ENCODE peak calls at places on chromosomes 4 and X, in nine cellular contexts. One of them, this sample, is unnamed.

GRCh38 chrX:154541896-154542722 is 4.5 kb downstream of the G6PD start:
- DNase-seq in neural crest cell: no peak
- DNase-seq in NAMALWA: no peak
- DNase-seq in stimulated activated CD4-positive, alpha-beta T cell treated with anti-CD3 and anti-CD28 coated beads, Interleukin-4, amount 100 ng/mL, for 24 hours: peak
- DNase-seq in T-helper 1 cell: no peak
- DNase-seq in stimulated activated effector memory CD8-positive, alpha-beta T cell treated with anti-CD3 and anti-CD28 coated beads, Interleukin-12 subunit alpha, Interleukin-12 subunit beta, amount 100 ng/mL, for 72 hours: peak
- DNase-seq in thyroid gland: peak
- DNase-seq in epithelial cell of esophagus: peak
- DNase-seq in activated CD4-positive, alpha-beta T cell treated with anti-CD3 and anti-CD28 coated beads for 24 hours: no peak
- DNase-seq in this sample: no peak

GRCh38 chrX:139191746-139192385 is 338.7 kb upstream of the F9 start:
- DNase-seq in T-helper 1 cell: no peak
- DNase-seq in NAMALWA: no peak
- DNase-seq in stimulated activated CD4-positive, alpha-beta T cell treated with anti-CD3 and anti-CD28 coated beads, Interleukin-4, amount 100 ng/mL, for 24 hours: no peak
- DNase-seq in stimulated activated effector memory CD8-positive, alpha-beta T cell treated with anti-CD3 and anti-CD28 coated beads, Interleukin-12 subunit alpha, Interleukin-12 subunit beta, amount 100 ng/mL, for 72 hours: no peak
- DNase-seq in activated CD4-positive, alpha-beta T cell treated with anti-CD3 and anti-CD28 coated beads for 24 hours: no peak
- DNase-seq in thyroid gland: no peak
- DNase-seq in epithelial cell of esophagus: no peak
- DNase-seq in neural crest cell: no peak
- DNase-seq in this sample: no peak

GRCh38 chr4:128244379-128244778 is 43.2 kb downstream of the PGRMC2 start:
- DNase-seq in thyroid gland: no peak
- DNase-seq in epithelial cell of esophagus: peak
- DNase-seq in NAMALWA: no peak
- DNase-seq in T-helper 1 cell: no peak
- DNase-seq in activated CD4-positive, alpha-beta T cell treated with anti-CD3 and anti-CD28 coated beads for 24 hours: no peak
- DNase-seq in stimulated activated effector memory CD8-positive, alpha-beta T cell treated with anti-CD3 and anti-CD28 coated beads, Interleukin-12 subunit alpha, Interleukin-12 subunit beta, amount 100 ng/mL, for 72 hours: no peak
- DNase-seq in neural crest cell: no peak
- DNase-seq in stimulated activated CD4-positive, alpha-beta T cell treated with anti-CD3 and anti-CD28 coated beads, Interleukin-4, amount 100 ng/mL, for 24 hours: no peak
- DNase-seq in this sample: no peak

GRCh38 chr4:141768954-141769353 is 132.6 kb downstream of the IL15 start:
- DNase-seq in thyroid gland: no peak
- DNase-seq in stimulated activated effector memory CD8-positive, alpha-beta T cell treated with anti-CD3 and anti-CD28 coated beads, Interleukin-12 subunit alpha, Interleukin-12 subunit beta, amount 100 ng/mL, for 72 hours: no peak
- DNase-seq in neural crest cell: no peak
- DNase-seq in T-helper 1 cell: no peak
- DNase-seq in activated CD4-positive, alpha-beta T cell treated with anti-CD3 and anti-CD28 coated beads for 24 hours: no peak
- DNase-seq in stimulated activated CD4-positive, alpha-beta T cell treated with anti-CD3 and anti-CD28 coated beads, Interleukin-4, amount 100 ng/mL, for 24 hours: no peak
- DNase-seq in epithelial cell of esophagus: peak
- DNase-seq in NAMALWA: no peak
- DNase-seq in this sample: no peak

GRCh38 chrX:148930330-148930729 is 429.9 kb downstream of the AFF2 start:
- DNase-seq in activated CD4-positive, alpha-beta T cell treated with anti-CD3 and anti-CD28 coated beads for 24 hours: no peak
- DNase-seq in stimulated activated effector memory CD8-positive, alpha-beta T cell treated with anti-CD3 and anti-CD28 coated beads, Interleukin-12 subunit alpha, Interleukin-12 subunit beta, amount 100 ng/mL, for 72 hours: no peak
- DNase-seq in NAMALWA: no peak
- DNase-seq in T-helper 1 cell: no peak
- DNase-seq in neural crest cell: no peak
- DNase-seq in epithelial cell of esophagus: peak
- DNase-seq in stimulated activated CD4-positive, alpha-beta T cell treated with anti-CD3 and anti-CD28 coated beads, Interleukin-4, amount 100 ng/mL, for 24 hours: no peak
- DNase-seq in thyroid gland: no peak
- DNase-seq in this sample: no peak

GRCh38 chr4:90495936-90496335 is 368.7 kb downstream of the CCSER1 start:
- DNase-seq in thyroid gland: no peak
- DNase-seq in T-helper 1 cell: no peak
- DNase-seq in stimulated activated CD4-positive, alpha-beta T cell treated with anti-CD3 and anti-CD28 coated beads, Interleukin-4, amount 100 ng/mL, for 24 hours: no peak
- DNase-seq in neural crest cell: no peak
- DNase-seq in NAMALWA: no peak
- DNase-seq in epithelial cell of esophagus: no peak
- DNase-seq in stimulated activated effector memory CD8-positive, alpha-beta T cell treated with anti-CD3 and anti-CD28 coated beads, Interleukin-12 subunit alpha, Interleukin-12 subunit beta, amount 100 ng/mL, for 72 hours: no peak
- DNase-seq in activated CD4-positive, alpha-beta T cell treated with anti-CD3 and anti-CD28 coated beads for 24 hours: no peak
- DNase-seq in this sample: no peak

GRCh38 chr4:127162741-127163140 is 470.0 kb upstream of the INTU start:
- DNase-seq in thyroid gland: peak
- DNase-seq in T-helper 1 cell: no peak
- DNase-seq in activated CD4-positive, alpha-beta T cell treated with anti-CD3 and anti-CD28 coated beads for 24 hours: no peak
- DNase-seq in epithelial cell of esophagus: peak
- DNase-seq in stimulated activated effector memory CD8-positive, alpha-beta T cell treated with anti-CD3 and anti-CD28 coated beads, Interleukin-12 subunit alpha, Interleukin-12 subunit beta, amount 100 ng/mL, for 72 hours: no peak
- DNase-seq in NAMALWA: no peak
- DNase-seq in neural crest cell: no peak
- DNase-seq in stimulated activated CD4-positive, alpha-beta T cell treated with anti-CD3 and anti-CD28 coated beads, Interleukin-4, amount 100 ng/mL, for 24 hours: no peak
- DNase-seq in this sample: no peak

GRCh38 chr4:169446824-169447223 is 165.6 kb downstream of the NEK1 start:
- DNase-seq in stimulated activated effector memory CD8-positive, alpha-beta T cell treated with anti-CD3 and anti-CD28 coated beads, Interleukin-12 subunit alpha, Interleukin-12 subunit beta, amount 100 ng/mL, for 72 hours: no peak
- DNase-seq in activated CD4-positive, alpha-beta T cell treated with anti-CD3 and anti-CD28 coated beads for 24 hours: no peak
- DNase-seq in NAMALWA: no peak
- DNase-seq in thyroid gland: no peak
- DNase-seq in epithelial cell of esophagus: no peak
- DNase-seq in neural crest cell: no peak
- DNase-seq in T-helper 1 cell: no peak
- DNase-seq in stimulated activated CD4-positive, alpha-beta T cell treated with anti-CD3 and anti-CD28 coated beads, Interleukin-4, amount 100 ng/mL, for 24 hours: no peak
- DNase-seq in this sample: no peak

GRCh38 chr4:82678046-82678445 is 116.3 kb upstream of the TMEM150C start:
- DNase-seq in neural crest cell: no peak
- DNase-seq in epithelial cell of esophagus: peak
- DNase-seq in thyroid gland: no peak
- DNase-seq in stimulated activated CD4-positive, alpha-beta T cell treated with anti-CD3 and anti-CD28 coated beads, Interleukin-4, amount 100 ng/mL, for 24 hours: no peak
- DNase-seq in stimulated activated effector memory CD8-positive, alpha-beta T cell treated with anti-CD3 and anti-CD28 coated beads, Interleukin-12 subunit alpha, Interleukin-12 subunit beta, amount 100 ng/mL, for 72 hours: no peak
- DNase-seq in NAMALWA: no peak
- DNase-seq in activated CD4-positive, alpha-beta T cell treated with anti-CD3 and anti-CD28 coated beads for 24 hours: no peak
- DNase-seq in T-helper 1 cell: no peak
- DNase-seq in this sample: no peak

GRCh38 chrX:12949205-12949926 is 25.5 kb upstream of the TMSB4X start:
- DNase-seq in stimulated activated CD4-positive, alpha-beta T cell treated with anti-CD3 and anti-CD28 coated beads, Interleukin-4, amount 100 ng/mL, for 24 hours: no peak
- DNase-seq in T-helper 1 cell: no peak
- DNase-seq in stimulated activated effector memory CD8-positive, alpha-beta T cell treated with anti-CD3 and anti-CD28 coated beads, Interleukin-12 subunit alpha, Interleukin-12 subunit beta, amount 100 ng/mL, for 72 hours: no peak
- DNase-seq in epithelial cell of esophagus: no peak
- DNase-seq in neural crest cell: no peak
- DNase-seq in activated CD4-positive, alpha-beta T cell treated with anti-CD3 and anti-CD28 coated beads for 24 hours: no peak
- DNase-seq in NAMALWA: peak
- DNase-seq in thyroid gland: no peak
- DNase-seq in this sample: no peak

GRCh38 chr4:22485751-22486150 is 30.1 kb downstream of the ADGRA3 start:
- DNase-seq in epithelial cell of esophagus: peak
- DNase-seq in stimulated activated CD4-positive, alpha-beta T cell treated with anti-CD3 and anti-CD28 coated beads, Interleukin-4, amount 100 ng/mL, for 24 hours: no peak
- DNase-seq in thyroid gland: no peak
- DNase-seq in T-helper 1 cell: no peak
- DNase-seq in NAMALWA: no peak
- DNase-seq in neural crest cell: no peak
- DNase-seq in stimulated activated effector memory CD8-positive, alpha-beta T cell treated with anti-CD3 and anti-CD28 coated beads, Interleukin-12 subunit alpha, Interleukin-12 subunit beta, amount 100 ng/mL, for 72 hours: no peak
- DNase-seq in activated CD4-positive, alpha-beta T cell treated with anti-CD3 and anti-CD28 coated beads for 24 hours: no peak
- DNase-seq in this sample: no peak

GRCh38 chr4:99134586-99134985 is 9.5 kb downstream of the ADH4 start:
- DNase-seq in thyroid gland: no peak
- DNase-seq in epithelial cell of esophagus: no peak
- DNase-seq in NAMALWA: no peak
- DNase-seq in stimulated activated CD4-positive, alpha-beta T cell treated with anti-CD3 and anti-CD28 coated beads, Interleukin-4, amount 100 ng/mL, for 24 hours: no peak
- DNase-seq in stimulated activated effector memory CD8-positive, alpha-beta T cell treated with anti-CD3 and anti-CD28 coated beads, Interleukin-12 subunit alpha, Interleukin-12 subunit beta, amount 100 ng/mL, for 72 hours: no peak
- DNase-seq in neural crest cell: no peak
- DNase-seq in activated CD4-positive, alpha-beta T cell treated with anti-CD3 and anti-CD28 coated beads for 24 hours: no peak
- DNase-seq in T-helper 1 cell: no peak
- DNase-seq in this sample: no peak

GRCh38 chrX:15761564-15762191 is 23.6 kb downstream of the CA5B start:
- DNase-seq in stimulated activated effector memory CD8-positive, alpha-beta T cell treated with anti-CD3 and anti-CD28 coated beads, Interleukin-12 subunit alpha, Interleukin-12 subunit beta, amount 100 ng/mL, for 72 hours: no peak
- DNase-seq in activated CD4-positive, alpha-beta T cell treated with anti-CD3 and anti-CD28 coated beads for 24 hours: no peak
- DNase-seq in T-helper 1 cell: no peak
- DNase-seq in thyroid gland: no peak
- DNase-seq in NAMALWA: peak
- DNase-seq in stimulated activated CD4-positive, alpha-beta T cell treated with anti-CD3 and anti-CD28 coated beads, Interleukin-4, amount 100 ng/mL, for 24 hours: peak
- DNase-seq in neural crest cell: peak
- DNase-seq in epithelial cell of esophagus: peak
- DNase-seq in this sample: no peak

GRCh38 chr4:177127658-177128057 is 182.0 kb upstream of the NEIL3 start:
- DNase-seq in stimulated activated effector memory CD8-positive, alpha-beta T cell treated with anti-CD3 and anti-CD28 coated beads, Interleukin-12 subunit alpha, Interleukin-12 subunit beta, amount 100 ng/mL, for 72 hours: no peak
- DNase-seq in activated CD4-positive, alpha-beta T cell treated with anti-CD3 and anti-CD28 coated beads for 24 hours: no peak
- DNase-seq in epithelial cell of esophagus: peak
- DNase-seq in T-helper 1 cell: no peak
- DNase-seq in NAMALWA: no peak
- DNase-seq in neural crest cell: no peak
- DNase-seq in stimulated activated CD4-positive, alpha-beta T cell treated with anti-CD3 and anti-CD28 coated beads, Interleukin-4, amount 100 ng/mL, for 24 hours: no peak
- DNase-seq in thyroid gland: no peak
- DNase-seq in this sample: no peak

GRCh38 chr4:146577111-146577510 is 55.4 kb upstream of the SLC10A7 start:
- DNase-seq in thyroid gland: no peak
- DNase-seq in epithelial cell of esophagus: no peak
- DNase-seq in T-helper 1 cell: no peak
- DNase-seq in activated CD4-positive, alpha-beta T cell treated with anti-CD3 and anti-CD28 coated beads for 24 hours: no peak
- DNase-seq in NAMALWA: no peak
- DNase-seq in neural crest cell: no peak
- DNase-seq in stimulated activated effector memory CD8-positive, alpha-beta T cell treated with anti-CD3 and anti-CD28 coated beads, Interleukin-12 subunit alpha, Interleukin-12 subunit beta, amount 100 ng/mL, for 72 hours: no peak
- DNase-seq in stimulated activated CD4-positive, alpha-beta T cell treated with anti-CD3 and anti-CD28 coated beads, Interleukin-4, amount 100 ng/mL, for 24 hours: no peak
- DNase-seq in this sample: no peak

GRCh38 chrX:121122332-121122731 is 74.9 kb downstream of the GLUD2 start:
- DNase-seq in T-helper 1 cell: no peak
- DNase-seq in NAMALWA: no peak
- DNase-seq in activated CD4-positive, alpha-beta T cell treated with anti-CD3 and anti-CD28 coated beads for 24 hours: no peak
- DNase-seq in neural crest cell: no peak
- DNase-seq in thyroid gland: no peak
- DNase-seq in stimulated activated CD4-positive, alpha-beta T cell treated with anti-CD3 and anti-CD28 coated beads, Interleukin-4, amount 100 ng/mL, for 24 hours: no peak
- DNase-seq in stimulated activated effector memory CD8-positive, alpha-beta T cell treated with anti-CD3 and anti-CD28 coated beads, Interleukin-12 subunit alpha, Interleukin-12 subunit beta, amount 100 ng/mL, for 72 hours: no peak
- DNase-seq in epithelial cell of esophagus: no peak
- DNase-seq in this sample: no peak

GRCh38 chr4:141207971-141208370 is 12.7 kb upstream of the ZNF330 start:
- DNase-seq in NAMALWA: no peak
- DNase-seq in neural crest cell: no peak
- DNase-seq in stimulated activated effector memory CD8-positive, alpha-beta T cell treated with anti-CD3 and anti-CD28 coated beads, Interleukin-12 subunit alpha, Interleukin-12 subunit beta, amount 100 ng/mL, for 72 hours: no peak
- DNase-seq in epithelial cell of esophagus: no peak
- DNase-seq in stimulated activated CD4-positive, alpha-beta T cell treated with anti-CD3 and anti-CD28 coated beads, Interleukin-4, amount 100 ng/mL, for 24 hours: no peak
- DNase-seq in T-helper 1 cell: no peak
- DNase-seq in thyroid gland: no peak
- DNase-seq in activated CD4-positive, alpha-beta T cell treated with anti-CD3 and anti-CD28 coated beads for 24 hours: no peak
- DNase-seq in this sample: no peak

GRCh38 chr4:124167602-124168001 is 544.9 kb downstream of the ANKRD50 start:
- DNase-seq in activated CD4-positive, alpha-beta T cell treated with anti-CD3 and anti-CD28 coated beads for 24 hours: no peak
- DNase-seq in thyroid gland: no peak
- DNase-seq in stimulated activated CD4-positive, alpha-beta T cell treated with anti-CD3 and anti-CD28 coated beads, Interleukin-4, amount 100 ng/mL, for 24 hours: no peak
- DNase-seq in stimulated activated effector memory CD8-positive, alpha-beta T cell treated with anti-CD3 and anti-CD28 coated beads, Interleukin-12 subunit alpha, Interleukin-12 subunit beta, amount 100 ng/mL, for 72 hours: no peak
- DNase-seq in epithelial cell of esophagus: peak
- DNase-seq in NAMALWA: no peak
- DNase-seq in neural crest cell: no peak
- DNase-seq in T-helper 1 cell: no peak
- DNase-seq in this sample: no peak

GRCh38 chr4:124262211-124263179 is 450.0 kb downstream of the ANKRD50 start:
- DNase-seq in thyroid gland: peak
- DNase-seq in epithelial cell of esophagus: peak
- DNase-seq in stimulated activated CD4-positive, alpha-beta T cell treated with anti-CD3 and anti-CD28 coated beads, Interleukin-4, amount 100 ng/mL, for 24 hours: peak
- DNase-seq in T-helper 1 cell: no peak
- DNase-seq in stimulated activated effector memory CD8-positive, alpha-beta T cell treated with anti-CD3 and anti-CD28 coated beads, Interleukin-12 subunit alpha, Interleukin-12 subunit beta, amount 100 ng/mL, for 72 hours: no peak
- DNase-seq in neural crest cell: peak
- DNase-seq in activated CD4-positive, alpha-beta T cell treated with anti-CD3 and anti-CD28 coated beads for 24 hours: peak
- DNase-seq in NAMALWA: peak
- DNase-seq in this sample: peak

GRCh38 chr4:169757575-169758184 is at the start of gene HPF1:
- DNase-seq in neural crest cell: peak
- DNase-seq in thyroid gland: peak
- DNase-seq in stimulated activated effector memory CD8-positive, alpha-beta T cell treated with anti-CD3 and anti-CD28 coated beads, Interleukin-12 subunit alpha, Interleukin-12 subunit beta, amount 100 ng/mL, for 72 hours: peak
- DNase-seq in NAMALWA: peak
- DNase-seq in stimulated activated CD4-positive, alpha-beta T cell treated with anti-CD3 and anti-CD28 coated beads, Interleukin-4, amount 100 ng/mL, for 24 hours: peak
- DNase-seq in activated CD4-positive, alpha-beta T cell treated with anti-CD3 and anti-CD28 coated beads for 24 hours: peak
- DNase-seq in T-helper 1 cell: peak
- DNase-seq in epithelial cell of esophagus: peak
- DNase-seq in this sample: peak

GRCh38 chr4:122827899-122828601 is 1.4 kb downstream of the FGF2 start:
- DNase-seq in activated CD4-positive, alpha-beta T cell treated with anti-CD3 and anti-CD28 coated beads for 24 hours: peak
- DNase-seq in epithelial cell of esophagus: peak
- DNase-seq in thyroid gland: peak
- DNase-seq in T-helper 1 cell: no peak
- DNase-seq in neural crest cell: no peak
- DNase-seq in stimulated activated effector memory CD8-positive, alpha-beta T cell treated with anti-CD3 and anti-CD28 coated beads, Interleukin-12 subunit alpha, Interleukin-12 subunit beta, amount 100 ng/mL, for 72 hours: no peak
- DNase-seq in NAMALWA: no peak
- DNase-seq in stimulated activated CD4-positive, alpha-beta T cell treated with anti-CD3 and anti-CD28 coated beads, Interleukin-4, amount 100 ng/mL, for 24 hours: peak
- DNase-seq in this sample: no peak

GRCh38 chr4:139576219-139576618 is 20.2 kb upstream of the SETD7 start:
- DNase-seq in stimulated activated CD4-positive, alpha-beta T cell treated with anti-CD3 and anti-CD28 coated beads, Interleukin-4, amount 100 ng/mL, for 24 hours: no peak
- DNase-seq in stimulated activated effector memory CD8-positive, alpha-beta T cell treated with anti-CD3 and anti-CD28 coated beads, Interleukin-12 subunit alpha, Interleukin-12 subunit beta, amount 100 ng/mL, for 72 hours: no peak
- DNase-seq in thyroid gland: no peak
- DNase-seq in activated CD4-positive, alpha-beta T cell treated with anti-CD3 and anti-CD28 coated beads for 24 hours: no peak
- DNase-seq in epithelial cell of esophagus: no peak
- DNase-seq in T-helper 1 cell: no peak
- DNase-seq in neural crest cell: no peak
- DNase-seq in NAMALWA: no peak
- DNase-seq in this sample: no peak

GRCh38 chr4:87732033-87732770 is 67.2 kb upstream of the IBSP start:
- DNase-seq in stimulated activated effector memory CD8-positive, alpha-beta T cell treated with anti-CD3 and anti-CD28 coated beads, Interleukin-12 subunit alpha, Interleukin-12 subunit beta, amount 100 ng/mL, for 72 hours: no peak
- DNase-seq in activated CD4-positive, alpha-beta T cell treated with anti-CD3 and anti-CD28 coated beads for 24 hours: no peak
- DNase-seq in NAMALWA: no peak
- DNase-seq in stimulated activated CD4-positive, alpha-beta T cell treated with anti-CD3 and anti-CD28 coated beads, Interleukin-4, amount 100 ng/mL, for 24 hours: no peak
- DNase-seq in neural crest cell: no peak
- DNase-seq in epithelial cell of esophagus: peak
- DNase-seq in T-helper 1 cell: no peak
- DNase-seq in thyroid gland: no peak
- DNase-seq in this sample: no peak

GRCh38 chrX:103098488-103098887 is 5.5 kb upstream of the NXF3 start:
- DNase-seq in T-helper 1 cell: no peak
- DNase-seq in neural crest cell: no peak
- DNase-seq in activated CD4-positive, alpha-beta T cell treated with anti-CD3 and anti-CD28 coated beads for 24 hours: no peak
- DNase-seq in stimulated activated effector memory CD8-positive, alpha-beta T cell treated with anti-CD3 and anti-CD28 coated beads, Interleukin-12 subunit alpha, Interleukin-12 subunit beta, amount 100 ng/mL, for 72 hours: no peak
- DNase-seq in epithelial cell of esophagus: no peak
- DNase-seq in thyroid gland: no peak
- DNase-seq in stimulated activated CD4-positive, alpha-beta T cell treated with anti-CD3 and anti-CD28 coated beads, Interleukin-4, amount 100 ng/mL, for 24 hours: no peak
- DNase-seq in NAMALWA: no peak
- DNase-seq in this sample: no peak

GRCh38 chrX:150482537-150483217 is 85.7 kb upstream of the MTM1 start:
- DNase-seq in epithelial cell of esophagus: peak
- DNase-seq in activated CD4-positive, alpha-beta T cell treated with anti-CD3 and anti-CD28 coated beads for 24 hours: peak
- DNase-seq in neural crest cell: no peak
- DNase-seq in thyroid gland: no peak
- DNase-seq in stimulated activated CD4-positive, alpha-beta T cell treated with anti-CD3 and anti-CD28 coated beads, Interleukin-4, amount 100 ng/mL, for 24 hours: peak
- DNase-seq in T-helper 1 cell: no peak
- DNase-seq in NAMALWA: no peak
- DNase-seq in stimulated activated effector memory CD8-positive, alpha-beta T cell treated with anti-CD3 and anti-CD28 coated beads, Interleukin-12 subunit alpha, Interleukin-12 subunit beta, amount 100 ng/mL, for 72 hours: no peak
- DNase-seq in this sample: no peak

GRCh38 chrX:152912121-152912520 is 14.3 kb downstream of the ZNF185 start:
- DNase-seq in thyroid gland: no peak
- DNase-seq in NAMALWA: peak
- DNase-seq in epithelial cell of esophagus: no peak
- DNase-seq in T-helper 1 cell: no peak
- DNase-seq in stimulated activated effector memory CD8-positive, alpha-beta T cell treated with anti-CD3 and anti-CD28 coated beads, Interleukin-12 subunit alpha, Interleukin-12 subunit beta, amount 100 ng/mL, for 72 hours: no peak
- DNase-seq in stimulated activated CD4-positive, alpha-beta T cell treated with anti-CD3 and anti-CD28 coated beads, Interleukin-4, amount 100 ng/mL, for 24 hours: no peak
- DNase-seq in activated CD4-positive, alpha-beta T cell treated with anti-CD3 and anti-CD28 coated beads for 24 hours: no peak
- DNase-seq in neural crest cell: no peak
- DNase-seq in this sample: no peak

GRCh38 chr4:99578679-99579078 is 4.1 kb downstream of the MTTP start:
- DNase-seq in epithelial cell of esophagus: no peak
- DNase-seq in thyroid gland: no peak
- DNase-seq in stimulated activated CD4-positive, alpha-beta T cell treated with anti-CD3 and anti-CD28 coated beads, Interleukin-4, amount 100 ng/mL, for 24 hours: no peak
- DNase-seq in T-helper 1 cell: no peak
- DNase-seq in NAMALWA: no peak
- DNase-seq in neural crest cell: no peak
- DNase-seq in activated CD4-positive, alpha-beta T cell treated with anti-CD3 and anti-CD28 coated beads for 24 hours: no peak
- DNase-seq in stimulated activated effector memory CD8-positive, alpha-beta T cell treated with anti-CD3 and anti-CD28 coated beads, Interleukin-12 subunit alpha, Interleukin-12 subunit beta, amount 100 ng/mL, for 72 hours: no peak
- DNase-seq in this sample: no peak

GRCh38 chrX:150303386-150304097 is 59.6 kb upstream of the MAMLD1 start:
- DNase-seq in epithelial cell of esophagus: no peak
- DNase-seq in NAMALWA: no peak
- DNase-seq in neural crest cell: no peak
- DNase-seq in stimulated activated CD4-positive, alpha-beta T cell treated with anti-CD3 and anti-CD28 coated beads, Interleukin-4, amount 100 ng/mL, for 24 hours: no peak
- DNase-seq in stimulated activated effector memory CD8-positive, alpha-beta T cell treated with anti-CD3 and anti-CD28 coated beads, Interleukin-12 subunit alpha, Interleukin-12 subunit beta, amount 100 ng/mL, for 72 hours: no peak
- DNase-seq in T-helper 1 cell: no peak
- DNase-seq in thyroid gland: no peak
- DNase-seq in activated CD4-positive, alpha-beta T cell treated with anti-CD3 and anti-CD28 coated beads for 24 hours: no peak
- DNase-seq in this sample: no peak

GRCh38 chrX:56969559-56969958 is 25.8 kb downstream of the SPIN3 start:
- DNase-seq in NAMALWA: no peak
- DNase-seq in activated CD4-positive, alpha-beta T cell treated with anti-CD3 and anti-CD28 coated beads for 24 hours: no peak
- DNase-seq in thyroid gland: no peak
- DNase-seq in epithelial cell of esophagus: peak
- DNase-seq in neural crest cell: no peak
- DNase-seq in T-helper 1 cell: no peak
- DNase-seq in stimulated activated effector memory CD8-positive, alpha-beta T cell treated with anti-CD3 and anti-CD28 coated beads, Interleukin-12 subunit alpha, Interleukin-12 subunit beta, amount 100 ng/mL, for 72 hours: no peak
- DNase-seq in stimulated activated CD4-positive, alpha-beta T cell treated with anti-CD3 and anti-CD28 coated beads, Interleukin-4, amount 100 ng/mL, for 24 hours: no peak
- DNase-seq in this sample: no peak

GRCh38 chrX:10327651-10328050 is 170.9 kb downstream of the CLCN4 start:
- DNase-seq in thyroid gland: no peak
- DNase-seq in NAMALWA: no peak
- DNase-seq in epithelial cell of esophagus: no peak
- DNase-seq in T-helper 1 cell: no peak
- DNase-seq in activated CD4-positive, alpha-beta T cell treated with anti-CD3 and anti-CD28 coated beads for 24 hours: no peak
- DNase-seq in neural crest cell: no peak
- DNase-seq in stimulated activated CD4-positive, alpha-beta T cell treated with anti-CD3 and anti-CD28 coated beads, Interleukin-4, amount 100 ng/mL, for 24 hours: no peak
- DNase-seq in stimulated activated effector memory CD8-positive, alpha-beta T cell treated with anti-CD3 and anti-CD28 coated beads, Interleukin-12 subunit alpha, Interleukin-12 subunit beta, amount 100 ng/mL, for 72 hours: no peak
- DNase-seq in this sample: no peak

GRCh38 chr4:189177130-189177529 is 763.5 kb upstream of the FRG1 start:
- DNase-seq in thyroid gland: no peak
- DNase-seq in neural crest cell: no peak
- DNase-seq in stimulated activated effector memory CD8-positive, alpha-beta T cell treated with anti-CD3 and anti-CD28 coated beads, Interleukin-12 subunit alpha, Interleukin-12 subunit beta, amount 100 ng/mL, for 72 hours: no peak
- DNase-seq in epithelial cell of esophagus: peak
- DNase-seq in activated CD4-positive, alpha-beta T cell treated with anti-CD3 and anti-CD28 coated beads for 24 hours: no peak
- DNase-seq in NAMALWA: no peak
- DNase-seq in T-helper 1 cell: no peak
- DNase-seq in stimulated activated CD4-positive, alpha-beta T cell treated with anti-CD3 and anti-CD28 coated beads, Interleukin-4, amount 100 ng/mL, for 24 hours: no peak
- DNase-seq in this sample: no peak

This sample was measured in NCI-H1048.